ENCODE peak calls at places on chromosome 18, in six cellular contexts. E is HL-60, Z is SK-N-SH, Y is spleen, C is prostate gland, S is sigmoid colon. T is an unnamed sample.
A peak's percentile ranks its signal among the peaks of the same experiment; 100 is the strongest.

GRCh38 chr18:59624384-59624760 is 72.9 kb downstream of the CCBE1 start:
- DNase-seq in E (no peak), Z (no peak), Y (no peak), C (no peak), S (no peak), T (no peak)

GRCh38 chr18:21739604-21740473 is 753 bp upstream of the MIB1 start:
- DNase-seq in E (peak; percentile 33), Z (peak; percentile 16), Y (peak; percentile 83), C (no peak), S (no peak), T (no peak)

GRCh38 chr18:3612315-3612714 is 162.3 kb downstream of the TGIF1 start:
- DNase-seq in E (no peak), Z (no peak), Y (peak; percentile 6), C (no peak), S (peak; percentile 37), T (peak; percentile 8)

GRCh38 chr18:71239111-71239624 is 950.3 kb downstream of the SOCS6 start:
- DNase-seq in E (no peak), Z (no peak), Y (no peak), C (no peak), S (no peak), T (no peak)

GRCh38 chr18:23887493-23887892 is 127.1 kb upstream of the TTC39C start:
- DNase-seq in E (no peak), Z (peak; percentile 30), Y (no peak), C (no peak), S (no peak), T (no peak)

GRCh38 chr18:25621682-25622081 is 269.7 kb upstream of the ZNF521 start:
- DNase-seq in E (no peak), Z (no peak), Y (no peak), C (no peak), S (no peak), T (no peak)

GRCh38 chr18:63818212-63818611 is 43.0 kb downstream of the SERPINB7 start:
- DNase-seq in E (no peak), Z (no peak), Y (no peak), C (no peak), S (no peak), T (no peak)

GRCh38 chr18:23779696-23780303 is 90.5 kb downstream of the LAMA3 start:
- DNase-seq in E (no peak), Z (no peak), Y (no peak), C (no peak), S (no peak), T (no peak)

GRCh38 chr18:68275616-68276015 is 439.3 kb downstream of the TMX3 start:
- DNase-seq in E (no peak), Z (no peak), Y (no peak), C (no peak), S (no peak), T (no peak)

GRCh38 chr18:9722691-9723090 is 14.6 kb downstream of the RAB31 start:
- DNase-seq in E (no peak), Z (no peak), Y (no peak), C (peak; percentile 73), S (no peak), T (peak; percentile 23)

GRCh38 chr18:57891707-57892391 is 88.7 kb upstream of the ATP8B1 start:
- DNase-seq in E (no peak), Z (no peak), Y (no peak), C (no peak), S (no peak), T (no peak)

GRCh38 chr18:48946329-48946835 is 4.4 kb downstream of the SMAD7 start:
- DNase-seq in E (no peak), Z (peak; percentile 82), Y (no peak), C (no peak), S (no peak), T (no peak)

GRCh38 chr18:55244520-55244919 is 285.3 kb upstream of the CCDC68 start:
- DNase-seq in E (no peak), Z (no peak), Y (no peak), C (no peak), S (no peak), T (no peak)

GRCh38 chr18:5294618-5295230 is 802 bp downstream of the ZBTB14 start:
- DNase-seq in E (peak; percentile 82), Z (no peak), Y (peak; percentile 95), C (peak; percentile 38), S (peak; percentile 78), T (peak; percentile 84)

GRCh38 chr18:8794133-8794986 is 89.0 kb downstream of the MTCL1 start:
- DNase-seq in E (no peak), Z (peak; percentile 64), Y (no peak), C (no peak), S (no peak), T (no peak)

GRCh38 chr18:42635378-42636048 is 480.0 kb downstream of the RIT2 start:
- DNase-seq in E (peak; percentile 31), Z (peak; percentile 7), Y (no peak), C (no peak), S (no peak), T (no peak)

GRCh38 chr18:23450022-23450421 is 3.1 kb upstream of the RIOK3 start:
- DNase-seq in E (peak; percentile 23), Z (peak; percentile 41), Y (no peak), C (no peak), S (no peak), T (no peak)

GRCh38 chr18:75408554-75409506 is 18.7 kb downstream of the SMIM21 start:
- DNase-seq in E (no peak), Z (no peak), Y (no peak), C (no peak), S (no peak), T (no peak)

GRCh38 chr18:56443508-56443907 is 194.9 kb downstream of the TXNL1 start:
- DNase-seq in E (peak; percentile 18), Z (no peak), Y (no peak), C (no peak), S (no peak), T (no peak)

GRCh38 chr18:67265464-67266245 is 250.9 kb downstream of the DSEL start:
- DNase-seq in E (no peak), Z (no peak), Y (no peak), C (no peak), S (no peak), T (no peak)
- H3K4me3 ChIP-seq in E (no peak overlapping the region), Z (no peak overlapping the region), Y (no peak overlapping the region), C (no peak overlapping the region), S (no peak overlapping the region), T (no peak overlapping the region)

GRCh38 chr18:46421973-46422551 is 235.0 kb downstream of the LOXHD1 start:
- DNase-seq in E (no peak), Z (no peak), Y (no peak), C (peak; percentile 65), S (no peak), T (no peak)

GRCh38 chr18:46415532-46415931 is 241.5 kb downstream of the LOXHD1 start:
- DNase-seq in E (no peak), Z (no peak), Y (no peak), C (no peak), S (no peak), T (no peak)

GRCh38 chr18:46416706-46417638 is 240.0 kb downstream of the LOXHD1 start:
- DNase-seq in E (no peak), Z (no peak), Y (no peak), C (no peak), S (no peak), T (no peak)

GRCh38 chr18:46419391-46420141 is 237.5 kb downstream of the LOXHD1 start:
- DNase-seq in E (no peak), Z (peak; percentile 73), Y (no peak), C (no peak), S (no peak), T (peak; percentile 66)

DNA sequence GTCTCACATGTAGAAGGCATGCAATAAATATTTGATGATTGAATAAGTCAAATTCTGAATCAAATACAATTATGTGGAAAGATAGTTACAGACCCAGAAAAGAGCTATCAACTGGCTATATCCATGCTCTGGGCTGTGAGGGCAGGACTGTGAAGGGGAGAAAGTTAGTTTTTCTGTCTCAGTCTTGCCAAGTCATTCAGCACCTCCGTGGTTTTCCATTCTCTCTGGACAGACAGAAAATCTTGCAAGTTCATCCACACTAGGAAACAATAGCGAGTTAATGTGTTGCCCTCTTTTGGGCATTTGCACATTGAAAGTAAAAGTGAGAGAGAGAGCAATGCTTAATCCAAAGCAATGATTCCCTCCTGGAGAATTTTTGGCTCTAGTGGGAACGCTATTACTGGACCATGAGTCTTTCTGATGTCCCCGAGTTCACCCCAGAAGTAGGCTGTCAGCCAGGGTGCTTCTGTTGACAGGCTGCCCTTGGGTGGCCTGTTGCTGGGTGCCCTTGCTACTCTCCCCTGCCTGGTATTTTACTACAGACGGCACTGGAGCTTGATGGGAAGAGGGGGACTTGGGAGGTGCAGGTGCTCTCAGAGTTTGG is 238.3 kb downstream of the LOXHD1 start:
- DNase-seq in E (no peak), Z (no peak), Y (no peak), C (peak; percentile 61), S (no peak), T (peak; percentile 35)
- TF ChIP-seq POLR2AphosphoS5 in E (no peak), Z (no peak), Y (no peak), C (peak; percentile 40), S (peak; percentile 55), T (no peak)

GRCh38 chr18:34223164-34223892 is 1.4 kb downstream of the NOL4 start:
- DNase-seq in E (no peak), Z (peak; percentile 57), Y (peak; percentile 56), C (no peak), S (no peak), T (no peak)

GRCh38 chr18:34225218-34225553 is 473 bp upstream of the NOL4 start:
- DNase-seq in E (no peak), Z (no peak), Y (no peak), C (no peak), S (no peak), T (no peak)

GRCh38 chr18:34224423-34225217 is at the start of gene NOL4:
- DNase-seq in E (no peak), Z (peak; percentile 89), Y (peak; percentile 74), C (peak; percentile 18), S (peak; percentile 67), T (no peak)

GRCh38 chr18:34222396-34223163 is 2.1 kb downstream of the NOL4 start:
- DNase-seq in E (no peak), Z (peak; percentile 64), Y (peak; percentile 70), C (no peak), S (peak; percentile 64), T (no peak)

DNA sequence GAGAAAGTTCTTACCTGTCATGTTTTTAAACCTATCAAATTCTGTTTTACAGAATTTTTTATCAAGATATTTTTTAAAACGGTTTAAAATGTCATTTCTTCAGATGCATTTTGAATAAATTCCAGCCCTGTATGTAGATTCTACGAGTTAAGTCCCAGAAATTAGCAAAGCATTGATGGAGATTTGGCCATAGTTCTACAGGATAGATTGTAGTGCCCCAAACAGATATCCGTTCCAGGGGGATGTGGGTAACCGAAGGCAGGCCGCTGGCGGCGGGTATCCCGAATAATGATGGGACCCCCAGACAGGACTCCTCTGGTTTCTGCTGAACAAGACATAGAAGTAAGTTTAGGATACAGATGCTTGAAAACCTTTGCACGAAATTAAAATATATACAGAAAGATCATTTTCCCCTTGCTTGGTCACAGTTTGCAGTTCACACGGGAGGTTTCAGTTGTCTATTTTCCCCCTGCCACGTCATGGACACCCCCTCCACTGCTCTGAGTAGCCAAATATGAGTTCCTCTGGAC is 755 bp downstream of the NOL4 start:
- DNase-seq in E (no peak), Z (peak; percentile 40), Y (no peak), C (no peak), S (no peak), T (no peak)
- H3K4me3 ChIP-seq in E (no peak overlapping the region), Z (peak overlapping the region; percentile 63), Y (no peak overlapping the region), C (peak overlapping the region; percentile 16), S (peak overlapping the region; percentile 37), T (peak overlapping the region; percentile 40)

DNA sequence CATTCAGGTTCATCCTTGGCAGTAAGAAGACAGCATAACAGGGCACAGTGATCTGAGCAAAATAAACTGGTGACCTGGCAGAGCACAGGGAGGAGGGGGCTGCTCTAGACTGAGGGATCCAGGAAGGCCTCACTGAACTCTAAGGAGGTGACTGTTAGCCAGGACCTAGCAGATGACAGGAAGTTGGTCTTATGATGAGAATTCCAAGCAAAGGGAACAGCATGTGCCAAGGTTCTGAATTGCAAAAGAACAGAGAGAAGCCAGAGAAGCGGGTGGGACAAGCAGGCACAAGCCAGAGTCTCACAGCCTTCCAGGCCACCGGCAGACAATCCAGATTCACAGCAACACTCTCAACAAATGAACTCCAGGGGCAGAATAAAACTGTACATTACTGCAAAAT is 152.7 kb upstream of the PTPRM start:
- DNase-seq in E (no peak), Z (no peak), Y (no peak), C (peak; percentile 54), S (peak; percentile 76), T (peak; percentile 75)
- TF ChIP-seq POLR2AphosphoS5 in E (no peak), Z (no peak), Y (no peak), C (peak; percentile 86), S (peak; percentile 71), T (no peak)